ENCODE peak calls at places on chromosomes 11 and 22, in seven cellular contexts. O is fibroblast of lung, M is kidney, D is BJ, V is BE2C, T is IMR-90, Q is thoracic aorta. G is an unnamed sample.

GRCh38 chr22:29757096-29757495 is 9.7 kb downstream of the ZMAT5 start:
- DNase-seq in O (no peak), M (no peak), D (no peak), V (no peak), T (no peak), Q (no peak), G (no peak)

GRCh38 chr11:12625438-12626071 is 48.7 kb upstream of the TEAD1 start:
- DNase-seq in O (peak), M (no peak), D (peak), V (no peak), T (peak), Q (no peak), G (no peak)

GRCh38 chr11:75874942-75875341 is 59.9 kb downstream of the UVRAG start:
- DNase-seq in O (no peak), M (no peak), D (no peak), V (no peak), T (no peak), Q (no peak), G (no peak)

GRCh38 chr22:45860201-45860600 is 116.8 kb downstream of the WNT7B start:
- DNase-seq in O (no peak), M (no peak), D (no peak), V (no peak), T (no peak), Q (no peak), G (no peak)

GRCh38 chr11:91790873-91791468 is 433.6 kb upstream of the FAT3 start:
- DNase-seq in O (no peak), M (no peak), D (no peak), V (no peak), T (no peak), Q (no peak), G (no peak)

GRCh38 chr11:77200869-77201268 is 72.8 kb downstream of the MYO7A start:
- DNase-seq in O (no peak), M (no peak), D (no peak), V (no peak), T (no peak), Q (no peak), G (no peak)

GRCh38 chr22:26892401-26893033 is 235.1 kb downstream of the MIAT start:
- DNase-seq in O (peak), M (no peak), D (no peak), V (peak), T (no peak), Q (no peak), G (peak)

GRCh38 chr22:23204541-23205157 is 24.3 kb downstream of the BCR start:
- DNase-seq in O (peak), M (peak), D (no peak), V (no peak), T (no peak), Q (no peak), G (no peak)

GRCh38 chr11:31641477-31642062 is 132.0 kb downstream of the ELP4 start:
- DNase-seq in O (peak), M (no peak), D (no peak), V (peak), T (peak), Q (no peak), G (no peak)

GRCh38 chr22:31583861-31584485 is 78.0 kb downstream of the PISD start:
- DNase-seq in O (peak), M (no peak), D (no peak), V (no peak), T (peak), Q (no peak), G (no peak)

GRCh38 chr11:91296628-91297027 is 928.0 kb upstream of the FAT3 start:
- DNase-seq in O (no peak), M (no peak), D (no peak), V (no peak), T (peak), Q (no peak), G (no peak)

GRCh38 chr11:84091212-84091986 is 805.2 kb upstream of the CCDC90B start:
- DNase-seq in O (no peak), M (no peak), D (no peak), V (peak), T (no peak), Q (no peak), G (no peak)

GRCh38 chr22:44348963-44349950 is 36.5 kb upstream of the SHISAL1 start:
- DNase-seq in O (no peak), M (no peak), D (no peak), V (no peak), T (peak), Q (no peak), G (no peak)

GRCh38 chr11:130156108-130157022 is 3.2 kb upstream of the ST14 start:
- DNase-seq in O (no peak), M (no peak), D (no peak), V (no peak), T (no peak), Q (no peak), G (no peak)

GRCh38 chr11:45658292-45658991 is 7.0 kb downstream of the CHST1 start:
- DNase-seq in O (peak), M (peak), D (no peak), V (peak), T (peak), Q (peak), G (no peak)

GRCh38 chr11:65915821-65916251 is 3.0 kb downstream of the C11orf68 start:
- DNase-seq in O (peak), M (peak), D (peak), V (peak), T (peak), Q (peak), G (no peak)

GRCh38 chr11:19660076-19660475 is 52.6 kb upstream of the NAV2 start:
- DNase-seq in O (peak), M (no peak), D (no peak), V (peak), T (peak), Q (no peak), G (no peak)

GRCh38 chr11:119916568-119916967 is 187.6 kb upstream of the NECTIN1 start:
- DNase-seq in O (no peak), M (no peak), D (no peak), V (no peak), T (no peak), Q (no peak), G (no peak)

GRCh38 chr11:121391914-121392313 is 60.2 kb upstream of the SORL1 start:
- DNase-seq in O (no peak), M (peak), D (no peak), V (no peak), T (no peak), Q (no peak), G (peak)

GRCh38 chr11:528815-529728 is 6.3 kb downstream of the HRAS start:
- DNase-seq in O (no peak), M (no peak), D (no peak), V (no peak), T (no peak), Q (no peak), G (no peak)

GRCh38 chr11:71305451-71306125 is 53.2 kb upstream of the SHANK2 start:
- DNase-seq in O (no peak), M (no peak), D (no peak), V (no peak), T (no peak), Q (no peak), G (no peak)

GRCh38 chr22:49855491-49855911 is 1.9 kb downstream of the ZBED4 start:
- DNase-seq in O (peak), M (no peak), D (no peak), V (no peak), T (peak), Q (no peak), G (peak)

GRCh38 chr11:124798991-124799383 is 1.2 kb downstream of the MSANTD2 start:
- DNase-seq in O (peak), M (no peak), D (no peak), V (no peak), T (peak), Q (no peak), G (no peak)

GRCh38 chr22:47092896-47093311 is 330.5 kb downstream of the TBC1D22A start:
- DNase-seq in O (peak), M (no peak), D (no peak), V (no peak), T (peak), Q (no peak), G (no peak)

GRCh38 chr11:85889676-85890579 is 34.7 kb downstream of the CCDC83 start:
- DNase-seq in O (peak), M (no peak), D (no peak), V (no peak), T (peak), Q (no peak), G (no peak)

GRCh38 chr11:71430166-71430565 is 18.0 kb downstream of the DHCR7 start:
- DNase-seq in O (no peak), M (no peak), D (no peak), V (no peak), T (no peak), Q (no peak), G (no peak)

GRCh38 chr11:21511835-21512440 is 680.9 kb upstream of the ANO5 start:
- DNase-seq in O (peak), M (no peak), D (no peak), V (peak), T (no peak), Q (no peak), G (peak)

GRCh38 chr22:32841175-32841574 is 39.7 kb downstream of the TIMP3 start:
- DNase-seq in O (no peak), M (no peak), D (no peak), V (no peak), T (no peak), Q (no peak), G (no peak)

GRCh38 chr11:30586251-30587144 is at the start of gene MPPED2:
- DNase-seq in O (no peak), M (peak), D (no peak), V (peak), T (no peak), Q (no peak), G (no peak)

GRCh38 chr11:129249351-129249750 is 57.2 kb upstream of the ARHGAP32 start:
- DNase-seq in O (peak), M (no peak), D (peak), V (no peak), T (peak), Q (no peak), G (no peak)

GRCh38 chr22:29270475-29271271 is 2.6 kb downstream of the EWSR1 start:
- DNase-seq in O (peak), M (no peak), D (no peak), V (no peak), T (peak), Q (no peak), G (no peak)

GRCh38 chr11:61334434-61335354 is 1.7 kb downstream of the TKFC start:
- DNase-seq in O (peak), M (no peak), D (no peak), V (no peak), T (peak), Q (no peak), G (no peak)

GRCh38 chr22:29563652-29564460 is 10.3 kb upstream of the THOC5 start:
- DNase-seq in O (no peak), M (no peak), D (no peak), V (peak), T (no peak), Q (no peak), G (no peak)

GRCh38 chr22:33658775-33659174 is 261.5 kb downstream of the LARGE1 start:
- DNase-seq in O (no peak), M (peak), D (peak), V (no peak), T (peak), Q (no peak), G (no peak)

GRCh38 chr22:47724751-47725150 is 962.3 kb downstream of the TBC1D22A start:
- DNase-seq in O (no peak), M (no peak), D (no peak), V (no peak), T (no peak), Q (no peak), G (no peak)

GRCh38 chr22:19109198-19110063 is 12.8 kb downstream of the DGCR2 start:
- DNase-seq in O (peak), M (no peak), D (no peak), V (no peak), T (peak), Q (no peak), G (no peak)

GRCh38 chr11:32103941-32104340 is 13.1 kb downstream of the RCN1 start:
- DNase-seq in O (no peak), M (no peak), D (no peak), V (no peak), T (no peak), Q (no peak), G (no peak)

GRCh38 chr11:87460842-87461637 is 423.3 kb downstream of the TMEM135 start:
- DNase-seq in O (no peak), M (no peak), D (no peak), V (no peak), T (no peak), Q (no peak), G (no peak)

GRCh38 chr11:87460269-87460668 is 422.5 kb downstream of the TMEM135 start:
- DNase-seq in O (no peak), M (no peak), D (no peak), V (no peak), T (no peak), Q (no peak), G (no peak)

GRCh38 chr11:87462171-87462570 is 424.4 kb downstream of the TMEM135 start:
- DNase-seq in O (no peak), M (no peak), D (no peak), V (no peak), T (no peak), Q (no peak), G (no peak)

GRCh38 chr11:87456499-87456898 is 418.8 kb downstream of the TMEM135 start:
- DNase-seq in O (no peak), M (no peak), D (no peak), V (no peak), T (no peak), Q (no peak), G (no peak)

GRCh38 chr11:87459351-87459750 is 421.6 kb downstream of the TMEM135 start:
- DNase-seq in O (no peak), M (no peak), D (no peak), V (no peak), T (no peak), Q (no peak), G (no peak)
- H3K4me3 ChIP-seq in O (no peak), M (no peak), D (no peak), V (no peak), T (no peak), Q (no peak), G (no peak)

GRCh38 chr11:114928260-114928870 is 250.0 kb downstream of the NXPE2 start:
- DNase-seq in O (no peak), M (no peak), D (no peak), V (no peak), T (no peak), Q (no peak), G (no peak)

GRCh38 chr11:114921697-114922096 is 243.4 kb downstream of the NXPE2 start:
- DNase-seq in O (no peak), M (no peak), D (no peak), V (no peak), T (no peak), Q (no peak), G (no peak)

GRCh38 chr11:114929351-114929750 is 251.0 kb downstream of the NXPE2 start:
- DNase-seq in O (no peak), M (peak), D (no peak), V (no peak), T (no peak), Q (no peak), G (no peak)

DNA sequence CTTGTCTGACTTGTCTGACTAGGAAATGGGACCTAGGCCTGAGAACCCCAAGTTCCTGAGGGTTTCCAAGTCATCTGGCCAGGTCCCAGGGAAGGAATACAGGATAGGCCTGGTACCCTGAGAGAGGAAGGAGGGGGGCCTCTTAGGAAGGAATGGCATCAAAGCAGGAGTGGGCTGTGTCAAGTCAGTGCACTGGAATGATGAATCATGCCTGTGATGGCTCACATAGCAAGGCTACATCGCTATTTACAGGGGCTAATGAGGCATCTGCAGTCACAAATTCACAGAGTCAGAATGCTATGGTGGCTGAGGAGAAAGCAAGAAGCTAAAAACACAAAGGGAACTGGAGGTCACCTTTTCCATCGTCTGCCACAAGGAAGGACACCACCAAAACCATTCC is 247.3 kb downstream of the NXPE2 start:
- DNase-seq in O (peak), M (no peak), D (no peak), V (no peak), T (no peak), Q (no peak), G (no peak)
- TF ChIP-seq CTCF in O (no peak), M (no peak), D (no peak), V (no peak), T (no peak), Q (no peak), G (no peak)

GRCh38 chr22:17997456-17997855 is 26.9 kb downstream of the MICAL3 start:
- DNase-seq in O (peak), M (no peak), D (no peak), V (no peak), T (no peak), Q (no peak), G (no peak)
- H3K4me3 ChIP-seq in O (no peak), M (no peak), D (no peak), V (no peak), T (no peak), Q (no peak), G (no peak)

GRCh38 chr11:93444671-93445073 is 98.5 kb downstream of the SMCO4 start:
- DNase-seq in O (peak), M (no peak), D (no peak), V (no peak), T (peak), Q (no peak), G (no peak)
- TF ChIP-seq CTCF in O (no peak), M (no peak), D (no peak), V (no peak), T (no peak), Q (no peak), G (no peak)

GRCh38 chr22:36912694-36913430 is 566 bp upstream of the CSF2RB start:
- DNase-seq in O (no peak), M (no peak), D (no peak), V (no peak), T (no peak), Q (no peak), G (no peak)
- H3K4me3 ChIP-seq in O (no peak), M (no peak), D (no peak), V (no peak), T (no peak), Q (no peak), G (no peak)

GRCh38 chr22:35684270-35684700 is 33.4 kb upstream of the APOL5 start:
- DNase-seq in O (peak), M (no peak), D (no peak), V (peak), T (peak), Q (no peak), G (no peak)
- TF ChIP-seq CTCF in O (peak), M (peak), D (peak), V (peak), T (peak), Q (no peak), G (no peak)

DNA sequence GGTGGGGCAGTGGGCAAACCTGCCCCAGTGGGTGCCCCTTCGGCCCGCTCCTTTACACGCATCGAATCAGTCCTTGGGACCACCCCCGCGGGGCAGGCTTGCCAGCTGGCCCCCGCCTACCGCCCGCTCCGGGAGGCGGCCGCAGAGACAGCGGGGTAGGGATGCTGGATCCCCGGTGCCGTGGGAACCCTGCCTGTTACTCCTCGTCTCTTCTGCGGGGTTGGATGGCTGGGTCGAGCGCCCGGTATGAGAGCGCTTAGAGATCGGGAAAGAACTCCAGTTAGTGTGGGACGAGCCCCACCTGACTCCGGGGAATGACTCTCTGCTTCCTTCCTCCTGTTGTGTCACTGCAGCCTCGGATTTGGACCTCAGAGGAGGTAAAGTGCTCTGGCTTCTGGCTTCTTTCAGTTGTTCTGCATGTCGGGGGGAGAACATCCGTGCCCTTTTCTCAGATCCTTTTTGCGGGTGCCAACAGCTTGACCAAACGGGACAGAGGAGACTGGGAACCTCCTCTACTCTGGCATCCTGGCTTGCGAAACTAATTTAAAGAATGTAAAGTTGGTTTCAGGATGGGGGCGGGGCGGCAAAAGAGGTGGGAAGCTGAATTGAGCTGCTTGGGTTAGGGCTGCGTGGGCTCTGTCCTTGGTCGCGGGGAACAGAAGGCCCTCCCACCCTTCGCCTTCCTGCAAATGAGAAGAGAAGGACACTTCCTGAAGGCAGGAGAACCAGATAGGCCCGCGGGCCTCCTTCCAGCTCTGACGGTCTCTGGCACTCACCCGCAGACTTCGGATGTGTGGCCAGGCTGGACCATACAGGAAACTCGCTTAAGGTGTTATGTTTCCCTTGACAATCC is 915 bp downstream of the LAYN start:
- DNase-seq in O (peak), M (peak), D (peak), V (no peak), T (peak), Q (peak), G (no peak)
- H3K4me3 ChIP-seq in O (peak), M (peak), D (peak), V (peak), T (peak), Q (peak), G (no peak)